ENCODE peak calls at places on chromosomes 2 and 18, in seven cellular contexts. W, D, K, T, H, N and G are unnamed samples.

GRCh38 chr18:8946046-8946838 is 156.3 kb upstream of the NDUFV2 start:
- DNase-seq in N (no peak), W (no peak), H (no peak), D (no peak), T (no peak), K (peak; percentile 44), G (no peak)

GRCh38 chr2:143686585-143687164 is 557.5 kb downstream of the ARHGAP15 start:
- DNase-seq in T (peak; percentile 16), D (no peak), W (no peak), N (no peak), H (no peak), K (peak; percentile 35), G (no peak)

GRCh38 chr2:190910341-190911136 is 29.9 kb downstream of the GLS start:
- DNase-seq in N (no peak), D (no peak), K (no peak), H (no peak), W (no peak), T (no peak), G (no peak)

GRCh38 chr2:236565879-236566402 is 3.7 kb upstream of the ACKR3 start:
- DNase-seq in T (no peak), N (no peak), K (no peak), H (no peak), W (no peak), D (no peak), G (no peak)

GRCh38 chr2:77271262-77271661 is 250.9 kb downstream of the LRRTM4 start:
- DNase-seq in W (no peak), H (no peak), K (no peak), N (no peak), D (no peak), T (no peak), G (no peak)

GRCh38 chr2:176999331-176999730 is 213.3 kb upstream of the HNRNPA3 start:
- DNase-seq in T (no peak), D (no peak), W (no peak), N (no peak), H (no peak), K (no peak), G (no peak)

GRCh38 chr18:47397671-47398319 is 146.3 kb upstream of the SKOR2 start:
- DNase-seq in N (peak; percentile 6), W (no peak), T (peak; percentile 4), K (no peak), H (no peak), D (no peak), G (no peak)

GRCh38 chr2:109204412-109204811 is 75.4 kb downstream of the SH3RF3 start:
- DNase-seq in W (no peak), K (no peak), N (no peak), T (no peak), D (no peak), H (no peak), G (no peak)

GRCh38 chr2:54422072-54422581 is 34.0 kb upstream of the SPTBN1 start:
- DNase-seq in N (no peak), H (no peak), D (no peak), K (no peak), W (peak; percentile 3), T (no peak), G (no peak)

GRCh38 chr2:48482313-48482712 is 47.6 kb upstream of the STON1 start:
- DNase-seq in T (no peak), W (no peak), D (no peak), H (no peak), N (no peak), K (no peak), G (no peak)

GRCh38 chr18:35430721-35431441 is 53.7 kb upstream of the ZNF396 start:
- DNase-seq in N (no peak), T (no peak), D (no peak), K (no peak), W (no peak), H (no peak), G (no peak)

GRCh38 chr2:100200985-100201384 is 58.6 kb upstream of the AFF3 start:
- DNase-seq in N (no peak), K (no peak), H (no peak), D (no peak), W (no peak), T (no peak), G (no peak)

GRCh38 chr18:52766002-52766540 is 426.1 kb downstream of the DCC start:
- DNase-seq in W (no peak), K (no peak), N (no peak), D (no peak), T (no peak), H (no peak), G (no peak)

GRCh38 chr2:177275671-177276070 is 11.1 kb upstream of the NFE2L2 start:
- DNase-seq in N (no peak), T (no peak), K (no peak), W (no peak), H (no peak), D (no peak), G (no peak)

GRCh38 chr2:20611077-20611843 is 39.6 kb downstream of the HS1BP3 start:
- DNase-seq in H (no peak), N (no peak), K (no peak), T (no peak), W (no peak), D (peak; percentile 78), G (peak; percentile 84)

GRCh38 chr2:19542796-19543195 is 184.4 kb upstream of the OSR1 start:
- DNase-seq in K (no peak), H (no peak), T (no peak), W (no peak), D (no peak), N (no peak), G (no peak)

GRCh38 chr2:232328516-232329460 is 49.8 kb upstream of the ALPP start:
- DNase-seq in D (peak; percentile 49), T (no peak), W (no peak), H (no peak), K (no peak), N (no peak), G (peak; percentile 22)

GRCh38 chr2:120930861-120931260 is 195.2 kb downstream of the GLI2 start:
- DNase-seq in T (no peak), N (no peak), D (no peak), K (no peak), H (no peak), W (no peak), G (no peak)

GRCh38 chr2:70258532-70258875 is 567 bp downstream of the PCYOX1 start:
- DNase-seq in K (no peak), T (no peak), D (peak; percentile 83), N (no peak), W (no peak), H (no peak), G (no peak)

GRCh38 chr18:48545690-48546365 is 7.0 kb downstream of the CTIF start:
- DNase-seq in W (no peak), D (peak; percentile 26), H (no peak), K (no peak), T (no peak), N (peak; percentile 59), G (peak; percentile 51)

GRCh38 chr2:181312515-181312927 is 144.7 kb upstream of the ITGA4 start:
- DNase-seq in K (no peak), N (no peak), H (no peak), T (no peak), W (no peak), D (no peak), G (no peak)

GRCh38 chr18:45522371-45522770 is 92.9 kb upstream of the SLC14A2 start:
- DNase-seq in D (no peak), T (no peak), N (no peak), K (no peak), W (no peak), H (no peak), G (no peak)

GRCh38 chr2:222302178-222303018 is 3.6 kb upstream of the PAX3 start:
- DNase-seq in H (no peak), N (no peak), D (no peak), W (no peak), T (no peak), K (no peak), G (no peak)

GRCh38 chr18:41391616-41392610 is 563.1 kb upstream of the PIK3C3 start:
- DNase-seq in N (peak; percentile 51), K (peak; percentile 38), W (no peak), D (peak; percentile 69), H (no peak), T (peak; percentile 1), G (peak; percentile 45)

GRCh38 chr2:11898576-11898975 is 152.1 kb downstream of the LPIN1 start:
- DNase-seq in H (no peak), D (no peak), K (no peak), W (no peak), N (no peak), T (no peak), G (no peak)

GRCh38 chr2:98465456-98466201 is 21.0 kb downstream of the INPP4A start:
- DNase-seq in K (no peak), T (no peak), D (peak; percentile 87), H (no peak), W (peak; percentile 47), N (no peak), G (peak; percentile 82)

GRCh38 chr18:74546751-74547530 is 12.6 kb downstream of the CNDP1 start:
- DNase-seq in N (no peak), K (peak; percentile 9), H (no peak), D (no peak), W (no peak), T (no peak), G (no peak)